ENCODE peak calls at places on chromosomes 2 and 18, in four cellular contexts. One of them, this sample, is unnamed. For H3K36me3, the result is how much of the 10 kb centered on the place peaks cover.

GRCh38 chr2:44768438-44769236 is 172.9 kb upstream of the SIX3 start:
- DNase-seq in adrenal gland: no peak
- DNase-seq in tibial artery: no peak
- DNase-seq in colonic mucosa: no peak
- DNase-seq in this sample: no peak

GRCh38 chr2:61640406-61640805 is 102.2 kb upstream of the XPO1 start:
- DNase-seq in adrenal gland: no peak
- DNase-seq in tibial artery: no peak
- DNase-seq in colonic mucosa: no peak
- DNase-seq in this sample: no peak

GRCh38 chr2:206063635-206064034 is 22.3 kb downstream of the INO80D start:
- DNase-seq in colonic mucosa: no peak
- DNase-seq in adrenal gland: no peak
- DNase-seq in tibial artery: no peak
- DNase-seq in this sample: no peak

GRCh38 chr2:182248362-182248761 is 178.5 kb downstream of the PDE1A start:
- DNase-seq in colonic mucosa: no peak
- DNase-seq in adrenal gland: no peak
- DNase-seq in tibial artery: peak
- DNase-seq in this sample: no peak

GRCh38 chr2:200336980-200337615 is 30.6 kb downstream of the SPATS2L start:
- DNase-seq in adrenal gland: no peak
- DNase-seq in tibial artery: no peak
- DNase-seq in colonic mucosa: no peak
- DNase-seq in this sample: no peak

GRCh38 chr2:189826039-189826438 is 41.8 kb downstream of the PMS1 start:
- DNase-seq in tibial artery: no peak
- DNase-seq in adrenal gland: no peak
- DNase-seq in colonic mucosa: no peak
- DNase-seq in this sample: no peak

GRCh38 chr2:42998721-42999120 is 206.3 kb upstream of the HAAO start:
- DNase-seq in colonic mucosa: no peak
- DNase-seq in tibial artery: peak
- DNase-seq in adrenal gland: no peak
- DNase-seq in this sample: no peak

GRCh38 chr2:100013892-100014677 is 128.3 kb downstream of the AFF3 start:
- DNase-seq in colonic mucosa: no peak
- DNase-seq in adrenal gland: peak
- DNase-seq in tibial artery: peak
- DNase-seq in this sample: no peak

GRCh38 chr2:201130524-201131186 is 14.7 kb downstream of the CFLAR start:
- DNase-seq in tibial artery: no peak
- DNase-seq in adrenal gland: peak
- DNase-seq in colonic mucosa: no peak
- DNase-seq in this sample: no peak

GRCh38 chr2:197926673-197927072 is 122.3 kb downstream of the PLCL1 start:
- DNase-seq in adrenal gland: no peak
- DNase-seq in colonic mucosa: no peak
- DNase-seq in tibial artery: no peak
- DNase-seq in this sample: no peak

GRCh38 chr2:160270571-160271113 is 70.6 kb upstream of the ITGB6 start:
- DNase-seq in tibial artery: no peak
- DNase-seq in colonic mucosa: no peak
- DNase-seq in adrenal gland: peak
- DNase-seq in this sample: peak

GRCh38 chr2:112093216-112093615 is 38.1 kb downstream of the TMEM87B start:
- DNase-seq in colonic mucosa: no peak
- DNase-seq in tibial artery: no peak
- DNase-seq in adrenal gland: no peak
- DNase-seq in this sample: no peak

GRCh38 chr2:214322662-214323061 is 88.2 kb upstream of the VWC2L start:
- DNase-seq in tibial artery: no peak
- DNase-seq in colonic mucosa: no peak
- DNase-seq in adrenal gland: no peak
- DNase-seq in this sample: no peak

GRCh38 chr18:62982600-62983251 is 267.4 kb downstream of the PHLPP1 start:
- DNase-seq in tibial artery: no peak
- DNase-seq in adrenal gland: peak
- DNase-seq in colonic mucosa: peak
- DNase-seq in this sample: peak

GRCh38 chr18:60145776-60146175 is 226.8 kb downstream of the MC4R start:
- DNase-seq in colonic mucosa: no peak
- DNase-seq in adrenal gland: no peak
- DNase-seq in tibial artery: no peak
- DNase-seq in this sample: no peak

GRCh38 chr2:202039278-202040100 is 5.8 kb downstream of the FZD7 start:
- DNase-seq in colonic mucosa: no peak
- DNase-seq in adrenal gland: no peak
- DNase-seq in tibial artery: no peak
- DNase-seq in this sample: peak

GRCh38 chr2:201502713-201503112 is 51.2 kb downstream of the STRADB start:
- DNase-seq in tibial artery: no peak
- DNase-seq in colonic mucosa: no peak
- DNase-seq in adrenal gland: no peak
- DNase-seq in this sample: no peak

GRCh38 chr2:1656961-1657841 is 87.1 kb downstream of the PXDN start:
- DNase-seq in tibial artery: no peak
- DNase-seq in colonic mucosa: no peak
- DNase-seq in adrenal gland: no peak
- DNase-seq in this sample: no peak

GRCh38 chr2:58042486-58042970 is 4.1 kb upstream of the VRK2 start:
- DNase-seq in adrenal gland: peak
- DNase-seq in tibial artery: no peak
- DNase-seq in colonic mucosa: peak
- DNase-seq in this sample: peak

GRCh38 chr2:174444761-174445160 is 42.1 kb downstream of the GPR155 start:
- DNase-seq in colonic mucosa: no peak
- DNase-seq in tibial artery: no peak
- DNase-seq in adrenal gland: no peak
- DNase-seq in this sample: no peak

GRCh38 chr2:68216454-68217310 is 35.6 kb downstream of the PPP3R1 start:
- DNase-seq in tibial artery: no peak
- DNase-seq in adrenal gland: peak
- DNase-seq in colonic mucosa: no peak
- DNase-seq in this sample: no peak

GRCh38 chr2:190974629-190975361 is 39.2 kb downstream of the STAT1 start:
- DNase-seq in tibial artery: no peak
- DNase-seq in adrenal gland: no peak
- DNase-seq in colonic mucosa: no peak
- DNase-seq in this sample: no peak
- H3K36me3 ChIP-seq in tibial artery: half or more
- H3K36me3 ChIP-seq in adrenal gland: half or more
- H3K36me3 ChIP-seq in colonic mucosa: under half
- H3K36me3 ChIP-seq in this sample: under half

DNA sequence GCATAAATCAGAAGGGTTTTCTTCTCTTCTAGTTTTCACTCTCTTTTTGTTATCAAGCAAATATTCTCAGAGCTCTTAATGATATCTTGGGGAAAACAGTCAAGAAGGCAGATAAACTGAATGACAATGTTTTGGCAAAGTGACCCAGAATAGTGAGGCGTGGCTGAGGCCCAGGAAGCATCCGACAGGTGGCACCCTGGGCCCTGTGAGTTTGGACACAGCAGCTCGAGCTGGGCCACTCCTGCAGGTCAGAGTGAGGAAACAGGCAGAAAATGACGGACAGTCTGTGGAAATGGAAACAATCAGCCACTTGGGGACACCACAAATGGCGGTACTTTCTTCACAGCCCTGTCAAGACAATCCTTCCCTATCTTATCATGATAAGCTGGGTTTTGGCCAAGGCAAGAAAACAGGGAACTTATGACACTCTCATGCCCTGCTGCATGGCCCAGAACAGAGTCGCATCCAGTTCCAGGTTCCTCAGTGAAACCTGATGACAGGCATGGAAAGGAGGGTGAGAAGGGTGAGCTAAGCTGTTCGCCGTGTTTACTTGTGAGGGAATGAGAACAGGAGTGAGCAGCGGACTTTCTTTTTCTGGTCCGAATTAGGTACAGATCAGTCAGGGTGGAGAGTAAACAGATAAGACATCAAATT is 32.1 kb downstream of the MRPL44 start:
- DNase-seq in tibial artery: no peak
- DNase-seq in adrenal gland: no peak
- DNase-seq in colonic mucosa: peak
- DNase-seq in this sample: peak
- H3K4me3 ChIP-seq in tibial artery: no peak
- H3K4me3 ChIP-seq in adrenal gland: no peak
- H3K4me3 ChIP-seq in colonic mucosa: no peak
- H3K4me3 ChIP-seq in this sample: no peak

GRCh38 chr18:49588171-49588570 is 26.3 kb downstream of the LIPG start:
- DNase-seq in tibial artery: no peak
- DNase-seq in colonic mucosa: no peak
- DNase-seq in adrenal gland: no peak
- DNase-seq in this sample: no peak
- H3K36me3 ChIP-seq in tibial artery: under half
- H3K36me3 ChIP-seq in colonic mucosa: under half
- H3K36me3 ChIP-seq in adrenal gland: under half
- H3K36me3 ChIP-seq in this sample: under half

DNA sequence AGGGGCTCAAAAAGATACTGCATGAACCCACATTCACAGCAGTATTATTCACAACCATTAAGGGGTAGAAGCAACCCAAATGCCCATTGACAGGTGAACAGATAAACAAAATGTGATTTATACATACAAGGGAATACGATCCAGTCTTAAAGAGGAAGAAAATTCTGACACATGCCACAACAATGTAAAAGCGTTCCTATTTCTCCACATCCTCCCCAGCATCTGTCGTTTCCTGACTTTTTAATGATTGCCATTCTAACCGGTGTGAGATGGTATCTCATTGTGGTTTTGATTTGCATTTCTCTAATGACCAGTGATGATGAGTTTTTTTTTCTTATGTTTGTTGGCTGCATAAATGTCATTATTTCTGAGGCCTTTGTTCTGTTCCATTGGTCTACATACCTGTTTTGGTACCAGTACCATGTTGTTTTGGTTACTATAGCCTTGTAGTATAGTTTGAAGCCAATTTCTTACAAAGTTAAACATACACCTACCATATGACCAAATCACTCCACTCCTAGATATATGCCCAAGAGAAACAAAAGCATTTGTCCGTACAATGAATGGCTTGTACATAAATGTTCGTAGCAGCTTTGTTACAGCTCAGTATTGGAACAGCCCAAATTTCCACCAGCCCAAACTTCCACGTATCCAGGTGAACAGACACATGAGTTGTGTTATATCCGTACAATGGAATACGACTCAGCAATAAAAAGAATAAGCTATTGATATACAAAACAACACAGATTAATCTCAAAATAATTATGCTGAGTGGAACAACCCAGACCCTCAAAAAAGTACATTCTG is 85.1 kb downstream of the TMEM131 start:
- DNase-seq in adrenal gland: no peak
- DNase-seq in colonic mucosa: no peak
- DNase-seq in tibial artery: no peak
- DNase-seq in this sample: no peak
- H3K4me3 ChIP-seq in adrenal gland: no peak
- H3K4me3 ChIP-seq in colonic mucosa: no peak
- H3K4me3 ChIP-seq in tibial artery: no peak
- H3K4me3 ChIP-seq in this sample: no peak

This sample was measured in small intestine.